ENCODE peak calls at places on chromosomes 13 and 19, in ten cellular contexts. One of them, this sample, is unnamed.
A peak's percentile ranks its signal among the peaks of the same experiment; 100 is the strongest.

GRCh38 chr13:91358384-91358776 is 10.9 kb downstream of the MIR17HG start:
- DNase-seq in nephron progenitor cell: no peak
- DNase-seq in fibroblast of pulmonary artery: no peak
- DNase-seq in activated CD4-positive, alpha-beta T cell treated with anti-CD3 and anti-CD28 coated beads, Interleukin-2, amount 50 U/mL, for 1 hour: no peak
- DNase-seq in OCI-M1: peak; percentile 64
- DNase-seq in mucosa of descending colon: no peak
- DNase-seq in stimulated activated CD8-positive, alpha-beta memory T cell treated with anti-CD3 and anti-CD28 coated beads, Interleukin-7, amount 100 ng/mL, for 1 hour: no peak
- DNase-seq in aorta: no peak
- DNase-seq in activated CD8-positive, alpha-beta memory T cell treated with anti-CD3 and anti-CD28 coated beads for 1 hour: no peak
- DNase-seq in left lung: no peak
- DNase-seq in this sample: no peak

GRCh38 chr13:21020176-21020575 is 41.2 kb downstream of the LATS2 start:
- DNase-seq in nephron progenitor cell: no peak
- DNase-seq in left lung: no peak
- DNase-seq in fibroblast of pulmonary artery: no peak
- DNase-seq in mucosa of descending colon: no peak
- DNase-seq in aorta: no peak
- DNase-seq in OCI-M1: no peak
- DNase-seq in activated CD4-positive, alpha-beta T cell treated with anti-CD3 and anti-CD28 coated beads, Interleukin-2, amount 50 U/mL, for 1 hour: no peak
- DNase-seq in stimulated activated CD8-positive, alpha-beta memory T cell treated with anti-CD3 and anti-CD28 coated beads, Interleukin-7, amount 100 ng/mL, for 1 hour: no peak
- DNase-seq in activated CD8-positive, alpha-beta memory T cell treated with anti-CD3 and anti-CD28 coated beads for 1 hour: no peak
- DNase-seq in this sample: no peak

GRCh38 chr19:1324249-1324791 is 38.6 kb downstream of the EFNA2 start:
- DNase-seq in aorta: no peak
- DNase-seq in OCI-M1: no peak
- DNase-seq in left lung: no peak
- DNase-seq in fibroblast of pulmonary artery: no peak
- DNase-seq in activated CD4-positive, alpha-beta T cell treated with anti-CD3 and anti-CD28 coated beads, Interleukin-2, amount 50 U/mL, for 1 hour: no peak
- DNase-seq in mucosa of descending colon: no peak
- DNase-seq in stimulated activated CD8-positive, alpha-beta memory T cell treated with anti-CD3 and anti-CD28 coated beads, Interleukin-7, amount 100 ng/mL, for 1 hour: no peak
- DNase-seq in nephron progenitor cell: no peak
- DNase-seq in activated CD8-positive, alpha-beta memory T cell treated with anti-CD3 and anti-CD28 coated beads for 1 hour: no peak
- DNase-seq in this sample: no peak

GRCh38 chr13:76271728-76272232 is 614.4 kb downstream of the KCTD12 start:
- DNase-seq in stimulated activated CD8-positive, alpha-beta memory T cell treated with anti-CD3 and anti-CD28 coated beads, Interleukin-7, amount 100 ng/mL, for 1 hour: no peak
- DNase-seq in fibroblast of pulmonary artery: no peak
- DNase-seq in left lung: no peak
- DNase-seq in activated CD4-positive, alpha-beta T cell treated with anti-CD3 and anti-CD28 coated beads, Interleukin-2, amount 50 U/mL, for 1 hour: no peak
- DNase-seq in activated CD8-positive, alpha-beta memory T cell treated with anti-CD3 and anti-CD28 coated beads for 1 hour: no peak
- DNase-seq in mucosa of descending colon: no peak
- DNase-seq in aorta: no peak
- DNase-seq in nephron progenitor cell: no peak
- DNase-seq in OCI-M1: no peak
- DNase-seq in this sample: no peak

GRCh38 chr19:36973021-36973843 is 57.1 kb downstream of the ZNF568 start:
- DNase-seq in nephron progenitor cell: no peak
- DNase-seq in left lung: peak; percentile 88
- DNase-seq in activated CD4-positive, alpha-beta T cell treated with anti-CD3 and anti-CD28 coated beads, Interleukin-2, amount 50 U/mL, for 1 hour: peak; percentile 70
- DNase-seq in OCI-M1: peak; percentile 89
- DNase-seq in mucosa of descending colon: peak; percentile 91
- DNase-seq in aorta: peak; percentile 93
- DNase-seq in fibroblast of pulmonary artery: peak; percentile 75
- DNase-seq in activated CD8-positive, alpha-beta memory T cell treated with anti-CD3 and anti-CD28 coated beads for 1 hour: peak; percentile 63
- DNase-seq in stimulated activated CD8-positive, alpha-beta memory T cell treated with anti-CD3 and anti-CD28 coated beads, Interleukin-7, amount 100 ng/mL, for 1 hour: peak; percentile 36
- DNase-seq in this sample: peak; percentile 51

GRCh38 chr19:40803857-40804782 is 5.1 kb downstream of the EGLN2 start:
- DNase-seq in stimulated activated CD8-positive, alpha-beta memory T cell treated with anti-CD3 and anti-CD28 coated beads, Interleukin-7, amount 100 ng/mL, for 1 hour: no peak
- DNase-seq in activated CD8-positive, alpha-beta memory T cell treated with anti-CD3 and anti-CD28 coated beads for 1 hour: peak; percentile 30
- DNase-seq in fibroblast of pulmonary artery: no peak
- DNase-seq in left lung: peak; percentile 79
- DNase-seq in activated CD4-positive, alpha-beta T cell treated with anti-CD3 and anti-CD28 coated beads, Interleukin-2, amount 50 U/mL, for 1 hour: peak; percentile 56
- DNase-seq in aorta: no peak
- DNase-seq in OCI-M1: no peak
- DNase-seq in nephron progenitor cell: no peak
- DNase-seq in mucosa of descending colon: peak; percentile 77
- DNase-seq in this sample: no peak

GRCh38 chr13:47256618-47257017 is 359.8 kb upstream of the HTR2A start:
- DNase-seq in mucosa of descending colon: no peak
- DNase-seq in activated CD4-positive, alpha-beta T cell treated with anti-CD3 and anti-CD28 coated beads, Interleukin-2, amount 50 U/mL, for 1 hour: no peak
- DNase-seq in activated CD8-positive, alpha-beta memory T cell treated with anti-CD3 and anti-CD28 coated beads for 1 hour: no peak
- DNase-seq in left lung: no peak
- DNase-seq in aorta: no peak
- DNase-seq in nephron progenitor cell: no peak
- DNase-seq in OCI-M1: no peak
- DNase-seq in stimulated activated CD8-positive, alpha-beta memory T cell treated with anti-CD3 and anti-CD28 coated beads, Interleukin-7, amount 100 ng/mL, for 1 hour: no peak
- DNase-seq in fibroblast of pulmonary artery: peak; percentile 90
- DNase-seq in this sample: peak; percentile 93

GRCh38 chr19:42850981-42851717 is 28.4 kb downstream of the PSG1 start:
- DNase-seq in activated CD8-positive, alpha-beta memory T cell treated with anti-CD3 and anti-CD28 coated beads for 1 hour: no peak
- DNase-seq in nephron progenitor cell: no peak
- DNase-seq in fibroblast of pulmonary artery: peak; percentile 89
- DNase-seq in mucosa of descending colon: no peak
- DNase-seq in aorta: peak; percentile 67
- DNase-seq in OCI-M1: no peak
- DNase-seq in left lung: no peak
- DNase-seq in activated CD4-positive, alpha-beta T cell treated with anti-CD3 and anti-CD28 coated beads, Interleukin-2, amount 50 U/mL, for 1 hour: no peak
- DNase-seq in stimulated activated CD8-positive, alpha-beta memory T cell treated with anti-CD3 and anti-CD28 coated beads, Interleukin-7, amount 100 ng/mL, for 1 hour: no peak
- DNase-seq in this sample: peak; percentile 97